ENCODE peak calls at places on chromosomes 13 and 19, in six cellular contexts. N is testis; W is CD4-positive, alpha-beta T cell; Q is spleen; S is AG04450; F is K562. I is an unnamed sample. For H3K9me3, the result is how much of the 10 kb centered on the place peaks cover.

GRCh38 chr19:32864318-32865007 is 5.1 kb downstream of the SLC7A9 start:
- DNase-seq in F (no peak), S (no peak), Q (peak), N (no peak), W (no peak), I (no peak)

GRCh38 chr13:43516401-43516826 is 270.4 kb downstream of the ENOX1 start:
- DNase-seq in N (peak), S (peak), W (no peak), F (no peak), Q (no peak), I (no peak)

GRCh38 chr19:31337007-31337914 is 12.0 kb downstream of the TSHZ3 start:
- DNase-seq in W (no peak), Q (no peak), S (no peak), N (no peak), F (no peak), I (no peak)

GRCh38 chr13:110411316-110412105 is 104.4 kb downstream of the COL4A2 start:
- DNase-seq in N (no peak), Q (no peak), F (no peak), S (no peak), W (no peak), I (no peak)

GRCh38 chr19:58218899-58219298 is 9.8 kb upstream of the ZNF544 start:
- DNase-seq in S (no peak), W (no peak), N (peak), Q (no peak), F (peak), I (no peak)

GRCh38 chr19:16612631-16613030 is 15.4 kb downstream of the MED26 start:
- DNase-seq in Q (no peak), F (no peak), W (no peak), S (no peak), N (no peak), I (no peak)

GRCh38 chr19:10961073-10961762 is 388 bp downstream of the SMARCA4 start:
- DNase-seq in S (no peak), W (no peak), N (peak), F (peak), Q (no peak), I (peak)

GRCh38 chr13:27419333-27419732 is 5.1 kb upstream of the GTF3A start:
- DNase-seq in Q (no peak), W (no peak), F (peak), S (no peak), N (no peak), I (no peak)

GRCh38 chr19:40621283-40621682 is 20.1 kb downstream of the LTBP4 start:
- DNase-seq in N (no peak), S (no peak), W (no peak), F (no peak), Q (no peak), I (no peak)

GRCh38 chr13:40682449-40683240 is 16.2 kb upstream of the FOXO1 start:
- DNase-seq in N (no peak), S (no peak), F (no peak), Q (no peak), W (no peak), I (no peak)

GRCh38 chr19:33878136-33878535 is 81.5 kb downstream of the KCTD15 start:
- DNase-seq in N (no peak), S (no peak), W (no peak), Q (peak), F (no peak), I (no peak)

GRCh38 chr19:49142866-49143335 is 12.3 kb downstream of the HRC start:
- DNase-seq in Q (peak), F (peak), S (peak), W (no peak), N (peak), I (peak)

GRCh38 chr13:42279080-42279479 is 7.1 kb downstream of the AKAP11 start:
- DNase-seq in F (no peak), W (no peak), Q (no peak), S (no peak), N (no peak), I (no peak)

GRCh38 chr19:12784394-12784870 is 6.9 kb upstream of the JUNB start:
- DNase-seq in W (peak), Q (no peak), S (no peak), N (no peak), F (peak), I (no peak)

GRCh38 chr19:2171349-2172145 is 7.8 kb downstream of the DOT1L start:
- DNase-seq in N (peak), S (no peak), W (peak), F (peak), Q (peak), I (peak)

GRCh38 chr13:44523176-44524017 is 52.7 kb downstream of the TSC22D1 start:
- DNase-seq in Q (no peak), W (no peak), F (peak), N (peak), S (peak), I (peak)

GRCh38 chr19:29269641-29270040 is 56.7 kb upstream of the UQCRFS1 start:
- DNase-seq in F (no peak), S (no peak), W (no peak), N (no peak), Q (peak), I (no peak)

GRCh38 chr13:28636677-28637317 is 22.1 kb upstream of the POMP start:
- DNase-seq in W (peak), S (peak), F (peak), Q (no peak), N (peak), I (peak)

GRCh38 chr13:77565635-77566034 is 30.1 kb downstream of the SCEL start:
- DNase-seq in W (no peak), N (no peak), Q (no peak), S (no peak), F (peak), I (no peak)

GRCh38 chr19:53982611-53983010 is 8.8 kb upstream of the CACNG6 start:
- DNase-seq in W (no peak), S (no peak), Q (peak), F (no peak), N (peak), I (peak)

GRCh38 chr19:1910169-1910568 is 5.0 kb downstream of the ADAT3 start:
- DNase-seq in N (no peak), Q (no peak), F (no peak), S (no peak), W (no peak), I (no peak)

GRCh38 chr13:107576430-107576829 is 638.9 kb downstream of the LIG4 start:
- DNase-seq in Q (no peak), N (no peak), S (no peak), W (no peak), F (no peak), I (no peak)

GRCh38 chr13:94710881-94711560 is 1.3 kb downstream of the SOX21 start:
- DNase-seq in N (no peak), F (peak), S (no peak), Q (peak), W (no peak), I (no peak)

GRCh38 chr19:362683-363082 is 18.1 kb upstream of the MIER2 start:
- DNase-seq in F (no peak), W (no peak), N (no peak), Q (peak), S (no peak), I (no peak)

GRCh38 chr19:44975444-44975843 is 20.3 kb downstream of the CLPTM1 start:
- DNase-seq in W (no peak), N (no peak), S (no peak), F (no peak), Q (no peak), I (no peak)
- TF ChIP-seq CTCF in W (no peak), N (no peak), S (no peak), F (no peak), Q (no peak), I (no peak)

GRCh38 chr19:43976732-43977131 is 7.3 kb upstream of the ZNF155 start:
- DNase-seq in N (no peak), W (no peak), S (no peak), Q (no peak), F (no peak), I (no peak)
- H3K9me3 ChIP-seq in N (under half), W (under half), S (under half), Q (half or more), F (under half), I (under half)

GRCh38 chr19:42075616-42076374 is at the start of gene ZNF574:
- DNase-seq in F (peak), S (peak), N (peak), W (peak), Q (peak), I (peak)
- TF ChIP-seq CTCF in F (no peak), S (no peak), N (no peak), W (no peak), Q (peak), I (no peak)

DNA sequence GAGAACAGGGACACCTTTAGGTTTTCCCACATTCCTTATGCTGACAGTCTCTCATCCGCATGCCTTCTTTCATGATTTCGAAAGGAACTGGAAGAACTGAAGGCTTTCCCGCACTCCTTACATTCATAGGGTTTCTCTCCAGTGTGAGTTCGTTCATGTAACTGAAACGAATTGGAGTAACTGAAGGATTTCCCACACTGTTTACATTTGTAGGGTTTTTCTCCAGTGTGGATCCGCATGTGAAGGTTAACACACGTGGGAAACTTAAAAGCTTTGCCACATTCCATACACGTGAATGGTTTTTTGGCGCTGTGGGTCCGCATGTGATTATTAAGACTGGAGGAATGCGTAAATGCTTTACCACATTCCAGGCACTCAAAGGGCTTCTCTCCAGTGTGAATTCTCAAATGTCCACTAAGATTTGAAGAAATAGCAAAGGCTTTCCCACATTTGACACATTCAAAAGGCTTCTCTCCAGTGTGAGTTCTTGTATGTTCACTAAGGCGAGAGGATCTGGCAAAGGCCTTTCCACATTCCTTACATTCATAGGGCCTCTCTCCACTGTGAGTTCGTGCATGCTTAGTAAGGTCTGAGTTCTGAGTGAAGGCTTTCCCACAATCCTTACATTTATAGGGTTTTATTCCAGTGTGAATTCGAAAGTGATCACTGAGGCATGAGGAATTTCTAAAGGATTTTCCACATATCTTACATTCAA is 22.0 kb downstream of the ZNF266 start:
- DNase-seq in F (no peak), N (no peak), Q (no peak), S (no peak), W (no peak), I (no peak)
- H3K9me3 ChIP-seq in F (under half), N (under half), Q (half or more), S (half or more), W (half or more), I (under half)

DNA sequence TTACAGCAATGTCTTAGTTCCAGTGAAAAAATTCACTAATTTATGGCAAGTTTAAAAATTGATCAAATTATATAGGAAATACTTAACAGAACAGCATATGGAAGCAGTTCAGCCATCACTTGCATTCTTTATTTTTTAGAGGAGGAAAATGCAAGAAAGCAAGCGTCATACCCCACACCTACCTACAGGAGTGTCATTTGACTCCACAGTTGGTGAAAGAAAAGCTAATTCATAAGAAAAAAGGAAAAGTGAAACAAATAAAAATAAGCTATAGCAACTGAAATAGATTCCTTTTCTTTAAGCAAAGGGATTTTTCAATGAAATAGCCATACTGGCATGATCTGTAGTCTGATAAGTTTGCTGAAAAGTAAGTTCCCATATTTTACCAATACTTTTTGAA is 111.0 kb downstream of the DOCK9 start:
- DNase-seq in Q (no peak), S (no peak), F (no peak), W (no peak), N (no peak), I (no peak)
- TF ChIP-seq CTCF in Q (no peak), S (peak), F (no peak), W (no peak), N (no peak), I (no peak)

GRCh38 chr19:24141612-24142011 is 54.6 kb downstream of the ZNF254 start:
- DNase-seq in N (no peak), F (no peak), S (no peak), Q (no peak), W (no peak), I (no peak)
- H3K9me3 ChIP-seq in N (under half), F (under half), S (under half), Q (half or more), W (half or more), I (under half)

GRCh38 chr19:35095667-35096368 is 19.8 kb upstream of the FXYD3 start:
- DNase-seq in N (no peak), W (no peak), S (no peak), Q (no peak), F (peak), I (no peak)
- TF ChIP-seq CTCF in N (no peak), W (no peak), S (no peak), Q (no peak), F (no peak), I (no peak)

DNA sequence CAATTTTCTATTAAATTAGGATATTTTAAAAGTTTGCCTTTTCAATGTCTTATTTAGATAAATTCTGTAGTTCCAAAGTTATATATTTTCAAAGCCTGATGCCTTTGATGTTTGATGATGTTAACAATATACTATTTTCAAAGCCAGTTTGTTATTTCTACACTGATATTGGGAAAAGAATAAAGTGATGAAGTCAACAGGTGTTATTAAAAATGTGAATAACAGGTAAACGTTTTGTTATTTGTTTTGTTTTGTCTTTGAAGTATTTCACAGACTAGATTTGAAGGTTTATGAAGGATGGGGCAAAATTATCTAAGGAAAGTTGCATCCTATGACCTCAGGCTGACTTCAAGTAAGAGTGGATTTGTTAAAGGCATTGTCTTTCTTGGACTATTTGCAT is 33.1 kb upstream of the ZNF420 start:
- DNase-seq in S (no peak), F (no peak), Q (no peak), N (no peak), W (no peak), I (no peak)
- H3K9me3 ChIP-seq in S (under half), F (under half), Q (half or more), N (under half), W (under half), I (under half)

GRCh38 chr13:49549289-49549688 is 36.1 kb downstream of the RCBTB1 start:
- DNase-seq in S (no peak), Q (no peak), W (no peak), F (no peak), N (no peak), I (peak)
- TF ChIP-seq CTCF in S (peak), Q (no peak), W (no peak), F (no peak), N (no peak), I (peak)

I was measured in body of pancreas.